ENCODE peak calls at places on chromosomes 16 and 17, in five cellular contexts. A is psoas muscle, T is fibroblast of lung, Y is right atrium auricular region, U is esophagus muscularis mucosa. X is an unnamed sample.

GRCh38 chr17:19933221-19933620 is 44.4 kb downstream of the AKAP10 start:
- DNase-seq in A (no peak), T (no peak), Y (no peak), U (no peak), X (no peak)

GRCh38 chr16:75266738-75267630 is 15.6 kb upstream of the BCAR1 start:
- DNase-seq in A (no peak), T (no peak), Y (no peak), U (no peak), X (no peak)

GRCh38 chr16:59634951-59635350 is 900.8 kb upstream of the GOT2 start:
- DNase-seq in A (no peak), T (peak; percentile 31), Y (no peak), U (no peak), X (no peak)

GRCh38 chr17:73305845-73306836 is 5.7 kb downstream of the CDC42EP4 start:
- DNase-seq in A (no peak), T (no peak), Y (no peak), U (no peak), X (no peak)

GRCh38 chr17:50993544-50993943 is 127.1 kb downstream of the SPAG9 start:
- DNase-seq in A (no peak), T (no peak), Y (no peak), U (no peak), X (no peak)

GRCh38 chr16:81405702-81406113 is 38.9 kb upstream of the CMIP start:
- DNase-seq in A (no peak), T (peak; percentile 67), Y (no peak), U (no peak), X (no peak)

GRCh38 chr16:89721644-89722391 is 481 bp downstream of the ZNF276 start:
- DNase-seq in A (peak; percentile 77), T (peak; percentile 47), Y (no peak), U (peak; percentile 91), X (peak; percentile 85)

GRCh38 chr17:50198026-50198669 is 3.3 kb downstream of the COL1A1 start:
- DNase-seq in A (peak; percentile 64), T (peak; percentile 69), Y (peak; percentile 79), U (no peak), X (no peak)

GRCh38 chr16:31135535-31136286 is at the start of gene PRSS8:
- DNase-seq in A (no peak), T (no peak), Y (no peak), U (no peak), X (peak; percentile 98)

GRCh38 chr16:24700549-24701392 is 28.7 kb upstream of the TNRC6A start:
- DNase-seq in A (peak; percentile 84), T (peak; percentile 99), Y (peak; percentile 90), U (peak; percentile 96), X (peak; percentile 72)

GRCh38 chr16:83689385-83689831 is 118.4 kb upstream of the HSBP1 start:
- DNase-seq in A (no peak), T (peak; percentile 92), Y (no peak), U (no peak), X (no peak)

GRCh38 chr16:50407351-50407750 is 38.6 kb upstream of the BRD7 start:
- DNase-seq in A (no peak), T (no peak), Y (peak; percentile 55), U (peak; percentile 82), X (no peak)

GRCh38 chr17:34252890-34253525 is 2.1 kb upstream of the CCL2 start:
- DNase-seq in A (no peak), T (no peak), Y (no peak), U (peak; percentile 10), X (no peak)

GRCh38 chr17:7445011-7445927 is at the start of gene CHRNB1:
- DNase-seq in A (peak; percentile 95), T (peak; percentile 20), Y (peak; percentile 76), U (peak; percentile 93), X (peak; percentile 90)

GRCh38 chr17:45428050-45428953 is 4.4 kb downstream of the ARHGAP27 start:
- DNase-seq in A (peak; percentile 84), T (peak; percentile 52), Y (peak; percentile 72), U (no peak), X (peak; percentile 94)

GRCh38 chr16:72129976-72130656 is 36.5 kb downstream of the DHX38 start:
- DNase-seq in A (no peak), T (no peak), Y (no peak), U (peak; percentile 83), X (no peak)

GRCh38 chr17:75039238-75039637 is 7.5 kb downstream of the ATP5PD start:
- DNase-seq in A (no peak), T (no peak), Y (no peak), U (no peak), X (no peak)

GRCh38 chr16:84286568-84287220 is 8.0 kb upstream of the WFDC1 start:
- DNase-seq in A (peak; percentile 70), T (peak; percentile 86), Y (peak; percentile 59), U (no peak), X (no peak)

GRCh38 chr17:33725675-33726271 is 432.7 kb upstream of the ASIC2 start:
- DNase-seq in A (no peak), T (peak; percentile 5), Y (no peak), U (no peak), X (peak; percentile 45)

GRCh38 chr16:69105501-69106361 is at the start of gene HAS3:
- DNase-seq in A (peak; percentile 78), T (peak; percentile 53), Y (no peak), U (no peak), X (peak; percentile 58)

GRCh38 chr17:1029196-1029911 is 32.4 kb downstream of the TIMM22 start:
- DNase-seq in A (no peak), T (peak; percentile 75), Y (peak; percentile 87), U (no peak), X (no peak)

GRCh38 chr17:48125829-48126612 is 18.5 kb downstream of the SNX11 start:
- DNase-seq in A (no peak), T (no peak), Y (no peak), U (no peak), X (no peak)

GRCh38 chr16:29820271-29820701 is at the start of gene MVP:
- DNase-seq in A (peak; percentile 73), T (peak; percentile 67), Y (peak; percentile 82), U (no peak), X (peak; percentile 76)

GRCh38 chr16:83977056-83977815 is 9.2 kb downstream of the NECAB2 start:
- DNase-seq in A (no peak), T (no peak), Y (no peak), U (no peak), X (peak; percentile 26)

GRCh38 chr16:21608647-21609328 is 9.4 kb downstream of the METTL9 start:
- DNase-seq in A (no peak), T (no peak), Y (no peak), U (no peak), X (no peak)

DNA sequence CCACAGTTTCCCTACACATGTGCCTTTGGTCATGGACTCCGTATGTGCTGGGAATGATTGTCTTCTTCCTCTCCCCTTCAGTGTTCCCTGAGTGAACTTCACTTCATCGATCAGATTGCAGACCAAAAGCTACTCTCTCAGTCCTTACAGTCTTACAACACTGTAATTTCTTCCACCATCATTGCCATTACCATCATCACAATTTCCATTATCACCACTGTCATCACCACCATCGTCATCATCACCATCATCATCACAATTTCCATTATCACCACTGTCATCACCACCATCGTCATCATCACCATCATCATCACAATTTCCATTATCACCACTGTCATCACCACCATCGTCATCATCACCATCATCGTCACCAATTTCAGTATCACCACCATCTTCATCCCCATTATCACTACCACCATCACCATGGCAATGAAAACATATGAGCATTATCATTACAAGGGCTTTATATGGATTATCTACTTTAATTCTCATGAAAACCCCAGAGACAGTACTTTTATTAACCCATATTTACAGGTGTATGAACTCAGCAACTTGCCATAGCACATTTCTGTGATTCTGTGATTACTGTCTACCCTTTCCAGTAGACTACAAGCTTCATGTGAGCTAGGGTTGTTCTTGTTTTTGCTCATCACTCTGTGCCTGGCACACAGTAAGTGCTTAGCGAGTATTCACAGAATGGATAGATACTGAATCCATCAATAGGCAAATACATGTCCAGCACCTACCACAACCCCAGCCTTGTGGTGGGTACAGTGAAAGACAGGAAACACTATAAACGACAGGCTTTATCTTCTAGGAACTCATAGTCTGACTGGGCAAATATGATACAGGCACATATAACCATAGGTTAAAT is 327.0 kb downstream of the XYLT1 start:
- DNase-seq in A (no peak), T (no peak), Y (no peak), U (no peak), X (no peak)
- H3K27ac ChIP-seq in A (no peak overlapping the region), T (no peak overlapping the region), Y (no peak overlapping the region), U (no peak overlapping the region), X (no peak overlapping the region)

DNA sequence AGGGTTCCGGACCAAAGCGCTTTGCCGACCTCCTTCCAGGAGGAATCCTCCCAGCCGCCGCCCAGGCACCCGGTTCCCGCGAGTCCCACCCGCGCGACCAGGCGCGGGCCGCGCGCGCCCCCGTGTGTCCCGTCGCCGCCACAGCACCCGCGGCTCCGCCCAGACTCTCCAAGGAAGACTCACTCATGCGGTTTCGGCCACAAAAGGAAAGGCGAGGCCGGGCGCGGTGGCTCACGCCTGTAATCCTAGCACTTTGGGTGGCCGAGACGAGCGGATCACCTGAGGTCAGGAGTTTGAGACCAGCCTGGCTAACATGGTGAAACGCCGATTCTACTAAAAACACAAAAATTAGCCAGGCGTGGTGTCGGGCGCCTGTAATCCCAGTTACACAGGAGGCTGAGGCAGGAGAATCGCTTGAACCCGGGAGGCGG is 3.5 kb upstream of the PKMYT1 start:
- DNase-seq in A (peak; percentile 90), T (peak; percentile 61), Y (peak; percentile 88), U (peak; percentile 95), X (peak; percentile 94)
- H3K27me3 ChIP-seq in A (no peaks in the 10 kb centered on the region), T (no peaks in the 10 kb centered on the region), Y (no peaks in the 10 kb centered on the region), U (peaks cover 8% of the 10 kb centered on the region), X (no peaks in the 10 kb centered on the region)

GRCh38 chr17:77332034-77332971 is 191.5 kb downstream of the SEC14L1 start:
- DNase-seq in A (no peak), T (no peak), Y (peak; percentile 57), U (no peak), X (no peak)
- H3K27ac ChIP-seq in A (peak overlapping the region; percentile 57), T (peak overlapping the region; percentile 67), Y (peak overlapping the region; percentile 21), U (peak overlapping the region; percentile 57), X (no peak overlapping the region)

GRCh38 chr17:13475574-13476223 is 126.0 kb downstream of the HS3ST3A1 start:
- DNase-seq in A (no peak), T (no peak), Y (no peak), U (peak; percentile 37), X (no peak)

GRCh38 chr17:13478326-13478830 is 123.4 kb downstream of the HS3ST3A1 start:
- DNase-seq in A (no peak), T (no peak), Y (no peak), U (peak; percentile 47), X (no peak)

GRCh38 chr17:13477180-13477611 is 124.5 kb downstream of the HS3ST3A1 start:
- DNase-seq in A (no peak), T (peak; percentile 38), Y (no peak), U (peak; percentile 77), X (no peak)

GRCh38 chr17:13476722-13477121 is 125.0 kb downstream of the HS3ST3A1 start:
- DNase-seq in A (no peak), T (peak; percentile 43), Y (no peak), U (no peak), X (no peak)

DNA sequence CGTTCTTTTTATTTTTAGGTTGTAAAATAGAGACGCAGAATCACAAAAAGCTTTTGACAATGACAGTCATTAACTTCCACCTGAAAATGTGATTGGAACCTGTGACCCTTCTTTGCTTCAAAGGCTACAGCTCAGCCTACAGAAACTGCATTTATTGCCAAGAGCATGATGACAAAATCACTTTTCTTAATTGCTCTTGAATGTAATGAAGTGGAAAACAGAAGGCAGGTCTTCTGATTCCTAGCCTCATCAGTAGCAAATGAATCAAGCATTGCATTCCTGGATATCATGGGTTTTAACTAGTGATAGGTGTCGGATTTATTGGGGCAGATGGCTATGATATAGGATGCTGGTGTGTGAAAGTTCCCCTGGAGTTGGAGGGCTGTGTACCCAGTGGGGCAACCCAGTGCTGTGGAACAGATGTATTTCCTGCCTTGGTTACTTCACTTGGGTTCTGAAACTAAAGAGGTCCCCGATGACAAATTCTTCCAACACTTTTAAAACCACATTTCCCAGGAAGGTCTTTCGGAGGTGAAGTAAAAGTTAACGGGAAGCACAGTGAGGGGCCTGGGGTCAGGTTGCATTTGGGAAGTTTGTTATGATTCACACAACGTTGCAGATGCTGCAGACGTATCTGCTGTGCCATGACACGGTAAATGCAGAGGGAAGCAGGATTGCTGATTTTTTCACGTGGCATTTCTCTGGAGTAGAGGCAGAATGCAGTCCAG is 127.5 kb downstream of the HS3ST3A1 start:
- DNase-seq in A (no peak), T (no peak), Y (no peak), U (no peak), X (no peak)
- H3K27me3 ChIP-seq in A (no peaks in the 10 kb centered on the region), T (no peaks in the 10 kb centered on the region), Y (no peaks in the 10 kb centered on the region), U (no peaks in the 10 kb centered on the region), X (no peaks in the 10 kb centered on the region)